ENCODE peak calls at places on chromosomes 5 and 9, in five cellular contexts. L, S, M, W and K are unnamed samples.

GRCh38 chr5:9398227-9398626 is 147.6 kb downstream of the SEMA5A start:
- DNase-seq in L (no peak), S (no peak), M (no peak), W (no peak), K (no peak)

GRCh38 chr5:135024956-135025729 is 8.9 kb downstream of the PITX1 start:
- DNase-seq in L (peak), S (no peak), M (no peak), W (no peak), K (no peak)

GRCh38 chr9:124457887-124458431 is 7.7 kb downstream of the ADGRD2 start:
- DNase-seq in L (no peak), S (no peak), M (no peak), W (no peak), K (no peak)

GRCh38 chr5:159286420-159287035 is 23.4 kb downstream of the UBLCP1 start:
- DNase-seq in L (no peak), S (no peak), M (no peak), W (no peak), K (no peak)

GRCh38 chr5:1737790-1738405 is 61.7 kb downstream of the MRPL36 start:
- DNase-seq in L (no peak), S (peak), M (no peak), W (no peak), K (no peak)

GRCh38 chr5:129768715-129769114 is 20.8 kb downstream of the MINAR2 start:
- DNase-seq in L (no peak), S (no peak), M (no peak), W (no peak), K (no peak)

GRCh38 chr5:14879985-14880589 is 8.5 kb upstream of the ANKH start:
- DNase-seq in L (no peak), S (no peak), M (no peak), W (no peak), K (no peak)

GRCh38 chr9:132472199-132472598 is 62.2 kb downstream of the CFAP77 start:
- DNase-seq in L (no peak), S (no peak), M (no peak), W (no peak), K (no peak)

GRCh38 chr9:116369706-116370105 is 216.1 kb downstream of the PAPPA start:
- DNase-seq in L (no peak), S (no peak), M (no peak), W (no peak), K (no peak)

GRCh38 chr5:916441-917293 is 24.0 kb downstream of the TRIP13 start:
- DNase-seq in L (peak), S (no peak), M (no peak), W (no peak), K (no peak)

GRCh38 chr5:107389130-107389553 is 281.6 kb downstream of the EFNA5 start:
- DNase-seq in L (no peak), S (no peak), M (no peak), W (no peak), K (no peak)

GRCh38 chr9:69172895-69173294 is 1.2 kb upstream of the TJP2 start:
- DNase-seq in L (no peak), S (no peak), M (no peak), W (no peak), K (no peak)

GRCh38 chr9:84953797-84954695 is 284.5 kb downstream of the NTRK2 start:
- DNase-seq in L (peak), S (peak), M (peak), W (peak), K (no peak)

GRCh38 chr9:110543631-110544051 is 35.9 kb downstream of the SVEP1 start:
- DNase-seq in L (peak), S (no peak), M (peak), W (peak), K (no peak)

GRCh38 chr5:76716456-76717157 is 681 bp downstream of the F2R start:
- DNase-seq in L (no peak), S (no peak), M (peak), W (no peak), K (no peak)

GRCh38 chr5:145718956-145719355 is 116.2 kb downstream of the PRELID2 start:
- DNase-seq in L (no peak), S (no peak), M (no peak), W (no peak), K (no peak)

GRCh38 chr5:78508231-78508765 is 140.3 kb downstream of the LHFPL2 start:
- DNase-seq in L (no peak), S (no peak), M (no peak), W (no peak), K (no peak)

GRCh38 chr5:34628373-34628772 is 27.8 kb upstream of the RAI14 start:
- DNase-seq in L (no peak), S (no peak), M (no peak), W (no peak), K (no peak)

GRCh38 chr9:19720374-19720773 is 68.5 kb downstream of the SLC24A2 start:
- DNase-seq in L (no peak), S (peak), M (peak), W (no peak), K (no peak)

GRCh38 chr5:169742773-169743296 is 105.8 kb downstream of the DOCK2 start:
- DNase-seq in L (no peak), S (no peak), M (peak), W (no peak), K (no peak)

GRCh38 chr5:139925650-139926640 is 117.2 kb downstream of the NRG2 start:
- DNase-seq in L (no peak), S (no peak), M (no peak), W (no peak), K (no peak)

GRCh38 chr5:77390795-77391194 is 101.3 kb downstream of the WDR41 start:
- DNase-seq in L (no peak), S (no peak), M (no peak), W (no peak), K (peak)

GRCh38 chr9:22237497-22238363 is 208.9 kb upstream of the DMRTA1 start:
- DNase-seq in L (no peak), S (no peak), M (no peak), W (no peak), K (peak)

GRCh38 chr9:131500377-131500776 is 2.3 kb upstream of the POMT1 start:
- DNase-seq in L (no peak), S (no peak), M (no peak), W (no peak), K (no peak)

GRCh38 chr5:151001436-151001835 is 19.0 kb upstream of the GPX3 start:
- DNase-seq in L (no peak), S (no peak), M (no peak), W (no peak), K (no peak)

GRCh38 chr9:14661421-14662059 is 31.7 kb downstream of the ZDHHC21 start:
- DNase-seq in L (no peak), S (no peak), M (no peak), W (no peak), K (no peak)

GRCh38 chr9:114930063-114930812 is at the start of gene TNFSF8:
- DNase-seq in L (no peak), S (no peak), M (peak), W (no peak), K (no peak)

GRCh38 chr9:107994638-107995037 is 505.1 kb upstream of the KLF4 start:
- DNase-seq in L (no peak), S (no peak), M (no peak), W (no peak), K (no peak)

GRCh38 chr5:96720408-96720807 is 58.2 kb downstream of the CAST start:
- DNase-seq in L (no peak), S (no peak), M (no peak), W (no peak), K (no peak)
- TF ChIP-seq CTCF in L (no peak), S (peak), M (no peak), W (no peak), K (peak)

GRCh38 chr5:125046838-125047237 is 300.4 kb upstream of the ZNF608 start:
- DNase-seq in L (no peak), S (no peak), M (no peak), W (no peak), K (no peak)
- TF ChIP-seq CTCF in L (no peak), S (no peak), M (no peak), W (no peak), K (no peak)

GRCh38 chr9:120745278-120745677 is 31.0 kb upstream of the MEGF9 start:
- DNase-seq in L (no peak), S (no peak), M (no peak), W (no peak), K (no peak)

GRCh38 chr9:120740135-120740534 is 25.9 kb upstream of the MEGF9 start:
- DNase-seq in L (no peak), S (no peak), M (no peak), W (no peak), K (no peak)

GRCh38 chr9:120737411-120737810 is 23.1 kb upstream of the MEGF9 start:
- DNase-seq in L (no peak), S (no peak), M (no peak), W (no peak), K (no peak)

GRCh38 chr9:120741701-120742100 is 27.4 kb upstream of the MEGF9 start:
- DNase-seq in L (no peak), S (no peak), M (no peak), W (no peak), K (no peak)

GRCh38 chr9:120742951-120743416 is 28.7 kb upstream of the MEGF9 start:
- DNase-seq in L (no peak), S (no peak), M (no peak), W (no peak), K (no peak)
- TF ChIP-seq CTCF in L (peak), S (peak), M (peak), W (peak), K (peak)

DNA sequence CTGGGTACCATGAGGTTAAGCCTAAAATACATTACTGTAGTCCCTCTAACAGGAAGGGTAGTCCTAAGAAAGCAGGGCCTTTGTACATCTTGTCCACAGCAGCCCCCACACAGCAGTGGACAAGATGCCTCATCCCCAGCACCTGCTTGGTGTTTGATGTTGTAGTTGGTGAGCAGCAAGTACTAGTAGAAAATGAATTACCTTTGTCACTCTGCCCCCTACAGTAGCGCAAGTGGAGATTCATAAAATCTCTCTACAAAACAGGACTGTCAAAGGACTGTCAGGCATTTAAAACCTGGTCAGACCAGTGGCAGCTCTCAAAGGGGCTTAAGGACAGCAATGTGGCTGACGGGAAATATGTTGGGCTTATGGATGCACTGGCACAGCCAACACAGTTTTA is 122.5 kb downstream of the TMEM174 start:
- DNase-seq in L (no peak), S (no peak), M (no peak), W (no peak), K (no peak)
- TF ChIP-seq CTCF in L (no peak), S (no peak), M (no peak), W (no peak), K (peak)

GRCh38 chr5:73625314-73625904 is 587 bp upstream of the ARHGEF28 start:
- DNase-seq in L (no peak), S (no peak), M (no peak), W (no peak), K (no peak)

GRCh38 chr5:73623929-73624404 is 2.0 kb upstream of the ARHGEF28 start:
- DNase-seq in L (peak), S (no peak), M (no peak), W (no peak), K (no peak)

GRCh38 chr5:73626814-73627313 is 868 bp downstream of the ARHGEF28 start:
- DNase-seq in L (no peak), S (no peak), M (no peak), W (no peak), K (no peak)

GRCh38 chr5:73624888-73625287 is 1.1 kb upstream of the ARHGEF28 start:
- DNase-seq in L (no peak), S (no peak), M (no peak), W (no peak), K (no peak)

DNA sequence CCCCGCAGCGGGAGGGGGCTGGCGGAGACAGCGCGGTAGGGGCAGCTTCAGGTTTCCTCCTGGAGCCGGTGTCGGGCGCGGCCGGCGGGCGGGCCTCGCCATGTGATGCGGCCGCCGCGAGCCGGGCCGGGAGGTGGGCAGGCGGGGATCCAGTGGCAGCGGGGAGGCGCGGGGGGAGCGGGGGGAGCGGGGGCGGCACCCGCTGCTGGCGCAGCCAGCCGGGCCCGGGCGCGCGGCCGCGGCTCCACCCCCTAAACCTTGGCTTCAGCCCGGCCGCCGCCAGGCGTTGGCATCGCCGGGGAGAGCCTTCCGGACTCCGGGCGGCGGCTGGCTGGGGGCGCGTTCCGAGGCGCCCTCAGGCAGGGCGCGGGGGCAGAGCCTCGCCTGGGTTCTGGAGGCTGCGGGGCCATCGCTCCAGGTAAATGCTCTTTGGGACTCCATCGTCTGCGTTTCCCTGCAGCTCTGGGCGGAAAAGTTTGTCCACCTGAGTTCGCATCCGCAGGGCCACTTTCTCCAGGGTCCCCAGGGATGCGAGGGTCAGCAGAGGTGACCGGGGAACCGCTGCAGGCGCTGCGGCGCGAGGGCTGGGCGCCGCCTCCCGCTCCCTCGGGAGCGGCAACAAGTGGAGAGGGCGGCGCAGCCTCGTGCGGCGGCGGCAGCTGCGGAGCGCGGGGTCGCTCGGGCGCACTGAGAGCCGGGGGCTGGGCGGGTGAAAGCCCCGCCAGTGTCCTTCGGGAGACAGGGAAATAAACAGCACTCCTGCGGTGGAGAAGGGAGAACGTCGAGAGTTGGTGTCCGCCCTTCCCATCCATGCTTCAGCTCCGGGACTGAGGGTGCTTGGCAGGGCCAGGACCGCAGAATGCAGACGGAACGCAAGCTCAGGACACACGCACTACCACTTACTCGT is at the start of gene ARHGEF28:
- DNase-seq in L (peak), S (peak), M (peak), W (peak), K (no peak)
- TF ChIP-seq CTCF in L (no peak), S (no peak), M (no peak), W (no peak), K (no peak)

GRCh38 chr5:73444499-73445432 is 3.8 kb downstream of the FOXD1 start:
- DNase-seq in L (no peak), S (no peak), M (no peak), W (no peak), K (no peak)
- TF ChIP-seq CTCF in L (no peak), S (peak), M (no peak), W (no peak), K (no peak)